ENCODE peak calls at places on chromosomes 12 and 14, in five cellular contexts. One of them, this sample, is unnamed.

GRCh38 chr12:78888583-78888982 is 24.0 kb downstream of the SYT1 start:
- DNase-seq in NCI-H345: no peak
- DNase-seq in neural crest cell: no peak
- DNase-seq in stimulated activated CD4-positive, alpha-beta T cell treated with anti-CD3 and anti-CD28 coated beads, Interleukin-4, amount 100 ng/mL, for 48 hours: no peak
- DNase-seq in AG04450: no peak
- DNase-seq in this sample: no peak

GRCh38 chr14:56211844-56212243 is 93.6 kb downstream of the PELI2 start:
- DNase-seq in NCI-H345: no peak
- DNase-seq in neural crest cell: no peak
- DNase-seq in stimulated activated CD4-positive, alpha-beta T cell treated with anti-CD3 and anti-CD28 coated beads, Interleukin-4, amount 100 ng/mL, for 48 hours: no peak
- DNase-seq in AG04450: no peak
- DNase-seq in this sample: no peak

GRCh38 chr14:92348154-92348553 is 25.2 kb downstream of the SLC24A4 start:
- DNase-seq in NCI-H345: peak; percentile 88
- DNase-seq in neural crest cell: no peak
- DNase-seq in stimulated activated CD4-positive, alpha-beta T cell treated with anti-CD3 and anti-CD28 coated beads, Interleukin-4, amount 100 ng/mL, for 48 hours: no peak
- DNase-seq in AG04450: no peak
- DNase-seq in this sample: no peak

GRCh38 chr12:120367924-120368788 is 808 bp downstream of the MSI1 start:
- DNase-seq in NCI-H345: no peak
- DNase-seq in neural crest cell: no peak
- DNase-seq in stimulated activated CD4-positive, alpha-beta T cell treated with anti-CD3 and anti-CD28 coated beads, Interleukin-4, amount 100 ng/mL, for 48 hours: peak; percentile 42
- DNase-seq in AG04450: no peak
- DNase-seq in this sample: no peak

GRCh38 chr12:7374423-7375144 is 69.4 kb downstream of the CD163L1 start:
- DNase-seq in NCI-H345: no peak
- DNase-seq in neural crest cell: no peak
- DNase-seq in stimulated activated CD4-positive, alpha-beta T cell treated with anti-CD3 and anti-CD28 coated beads, Interleukin-4, amount 100 ng/mL, for 48 hours: peak; percentile 6
- DNase-seq in AG04450: no peak
- DNase-seq in this sample: no peak

GRCh38 chr12:66584673-66585072 is 94.2 kb downstream of the GRIP1 start:
- DNase-seq in NCI-H345: no peak
- DNase-seq in neural crest cell: no peak
- DNase-seq in stimulated activated CD4-positive, alpha-beta T cell treated with anti-CD3 and anti-CD28 coated beads, Interleukin-4, amount 100 ng/mL, for 48 hours: no peak
- DNase-seq in AG04450: no peak
- DNase-seq in this sample: no peak

GRCh38 chr12:63496654-63497053 is 171.6 kb downstream of the DPY19L2 start:
- DNase-seq in NCI-H345: no peak
- DNase-seq in neural crest cell: no peak
- DNase-seq in stimulated activated CD4-positive, alpha-beta T cell treated with anti-CD3 and anti-CD28 coated beads, Interleukin-4, amount 100 ng/mL, for 48 hours: no peak
- DNase-seq in AG04450: no peak
- DNase-seq in this sample: no peak

GRCh38 chr14:70906785-70907171 is 481 bp upstream of the PCNX1 start:
- DNase-seq in NCI-H345: no peak
- DNase-seq in neural crest cell: no peak
- DNase-seq in stimulated activated CD4-positive, alpha-beta T cell treated with anti-CD3 and anti-CD28 coated beads, Interleukin-4, amount 100 ng/mL, for 48 hours: no peak
- DNase-seq in AG04450: no peak
- DNase-seq in this sample: no peak

GRCh38 chr12:3418609-3419469 is 72.2 kb upstream of the PRMT8 start:
- DNase-seq in NCI-H345: peak; percentile 56
- DNase-seq in neural crest cell: no peak
- DNase-seq in stimulated activated CD4-positive, alpha-beta T cell treated with anti-CD3 and anti-CD28 coated beads, Interleukin-4, amount 100 ng/mL, for 48 hours: no peak
- DNase-seq in AG04450: no peak
- DNase-seq in this sample: no peak

GRCh38 chr12:27999521-27999920 is 27.0 kb upstream of the PTHLH start:
- DNase-seq in NCI-H345: no peak
- DNase-seq in neural crest cell: no peak
- DNase-seq in stimulated activated CD4-positive, alpha-beta T cell treated with anti-CD3 and anti-CD28 coated beads, Interleukin-4, amount 100 ng/mL, for 48 hours: no peak
- DNase-seq in AG04450: no peak
- DNase-seq in this sample: no peak

GRCh38 chr14:94679941-94680340 is 67.8 kb downstream of the SERPINA3 start:
- DNase-seq in NCI-H345: no peak
- DNase-seq in neural crest cell: no peak
- DNase-seq in stimulated activated CD4-positive, alpha-beta T cell treated with anti-CD3 and anti-CD28 coated beads, Interleukin-4, amount 100 ng/mL, for 48 hours: no peak
- DNase-seq in AG04450: no peak
- DNase-seq in this sample: no peak

GRCh38 chr12:12072064-12072760 is 1.5 kb downstream of the BCL2L14 start:
- DNase-seq in NCI-H345: no peak
- DNase-seq in neural crest cell: no peak
- DNase-seq in stimulated activated CD4-positive, alpha-beta T cell treated with anti-CD3 and anti-CD28 coated beads, Interleukin-4, amount 100 ng/mL, for 48 hours: no peak
- DNase-seq in AG04450: no peak
- DNase-seq in this sample: peak; percentile 24

GRCh38 chr12:55446334-55446733 is 2.5 kb downstream of the OR6C2 start:
- DNase-seq in NCI-H345: peak; percentile 1
- DNase-seq in neural crest cell: no peak
- DNase-seq in stimulated activated CD4-positive, alpha-beta T cell treated with anti-CD3 and anti-CD28 coated beads, Interleukin-4, amount 100 ng/mL, for 48 hours: no peak
- DNase-seq in AG04450: no peak
- DNase-seq in this sample: no peak

GRCh38 chr12:54641089-54641488 is 6.4 kb upstream of the LACRT start:
- DNase-seq in NCI-H345: no peak
- DNase-seq in neural crest cell: no peak
- DNase-seq in stimulated activated CD4-positive, alpha-beta T cell treated with anti-CD3 and anti-CD28 coated beads, Interleukin-4, amount 100 ng/mL, for 48 hours: no peak
- DNase-seq in AG04450: no peak
- DNase-seq in this sample: no peak

GRCh38 chr12:98743362-98743953 is 98.4 kb downstream of the APAF1 start:
- DNase-seq in NCI-H345: no peak
- DNase-seq in neural crest cell: peak; percentile 54
- DNase-seq in stimulated activated CD4-positive, alpha-beta T cell treated with anti-CD3 and anti-CD28 coated beads, Interleukin-4, amount 100 ng/mL, for 48 hours: peak; percentile 42
- DNase-seq in AG04450: no peak
- DNase-seq in this sample: no peak

GRCh38 chr12:12616512-12617275 is 5.0 kb downstream of the CREBL2 start:
- DNase-seq in NCI-H345: no peak
- DNase-seq in neural crest cell: no peak
- DNase-seq in stimulated activated CD4-positive, alpha-beta T cell treated with anti-CD3 and anti-CD28 coated beads, Interleukin-4, amount 100 ng/mL, for 48 hours: no peak
- DNase-seq in AG04450: no peak
- DNase-seq in this sample: no peak

GRCh38 chr12:4910502-4911315 is 1.0 kb downstream of the KCNA1 start:
- DNase-seq in NCI-H345: no peak
- DNase-seq in neural crest cell: no peak
- DNase-seq in stimulated activated CD4-positive, alpha-beta T cell treated with anti-CD3 and anti-CD28 coated beads, Interleukin-4, amount 100 ng/mL, for 48 hours: no peak
- DNase-seq in AG04450: no peak
- DNase-seq in this sample: no peak

GRCh38 chr14:49467091-49467490 is 119.1 kb downstream of the RPS29 start:
- DNase-seq in NCI-H345: no peak
- DNase-seq in neural crest cell: no peak
- DNase-seq in stimulated activated CD4-positive, alpha-beta T cell treated with anti-CD3 and anti-CD28 coated beads, Interleukin-4, amount 100 ng/mL, for 48 hours: no peak
- DNase-seq in AG04450: no peak
- DNase-seq in this sample: no peak

GRCh38 chr14:51006781-51007211 is 62.5 kb upstream of the PYGL start:
- DNase-seq in NCI-H345: no peak
- DNase-seq in neural crest cell: peak; percentile 12
- DNase-seq in stimulated activated CD4-positive, alpha-beta T cell treated with anti-CD3 and anti-CD28 coated beads, Interleukin-4, amount 100 ng/mL, for 48 hours: no peak
- DNase-seq in AG04450: peak; percentile 8
- DNase-seq in this sample: no peak

GRCh38 chr12:44223736-44224135 is 387.9 kb downstream of the TMEM117 start:
- DNase-seq in NCI-H345: no peak
- DNase-seq in neural crest cell: no peak
- DNase-seq in stimulated activated CD4-positive, alpha-beta T cell treated with anti-CD3 and anti-CD28 coated beads, Interleukin-4, amount 100 ng/mL, for 48 hours: no peak
- DNase-seq in AG04450: no peak
- DNase-seq in this sample: no peak

GRCh38 chr14:40870252-40870651 is 736.4 kb upstream of the LRFN5 start:
- DNase-seq in NCI-H345: no peak
- DNase-seq in neural crest cell: no peak
- DNase-seq in stimulated activated CD4-positive, alpha-beta T cell treated with anti-CD3 and anti-CD28 coated beads, Interleukin-4, amount 100 ng/mL, for 48 hours: no peak
- DNase-seq in AG04450: no peak
- DNase-seq in this sample: no peak

GRCh38 chr12:95630496-95630895 is 79.2 kb upstream of the USP44 start:
- DNase-seq in NCI-H345: no peak
- DNase-seq in neural crest cell: no peak
- DNase-seq in stimulated activated CD4-positive, alpha-beta T cell treated with anti-CD3 and anti-CD28 coated beads, Interleukin-4, amount 100 ng/mL, for 48 hours: no peak
- DNase-seq in AG04450: no peak
- DNase-seq in this sample: no peak

GRCh38 chr12:104060791-104061190 is 3.5 kb upstream of the HCFC2 start:
- DNase-seq in NCI-H345: no peak
- DNase-seq in neural crest cell: no peak
- DNase-seq in stimulated activated CD4-positive, alpha-beta T cell treated with anti-CD3 and anti-CD28 coated beads, Interleukin-4, amount 100 ng/mL, for 48 hours: no peak
- DNase-seq in AG04450: no peak
- DNase-seq in this sample: no peak